ENCODE peak calls at places on chromosomes 13 and 19, in seven cellular contexts. O is transverse colon, S is tibial nerve, N is BE2C, R is Peyer's patch, D is mucosa of descending colon, H is colonic mucosa. K is an unnamed sample.

GRCh38 chr13:113084943-113085540 is 20.5 kb upstream of the F7 start:
- DNase-seq in H (no peak), D (no peak), R (no peak), O (no peak), N (no peak), S (no peak), K (no peak)

GRCh38 chr13:21734961-21735360 is 64.1 kb downstream of the FGF9 start:
- DNase-seq in N (no peak), S (no peak), H (no peak), R (peak; percentile 55), O (no peak), D (no peak), K (no peak)

GRCh38 chr13:99261040-99261439 is 2.9 kb upstream of the GPR18 start:
- DNase-seq in S (no peak), N (peak; percentile 39), D (no peak), H (no peak), O (no peak), R (no peak), K (no peak)

GRCh38 chr19:45646345-45646698 is 7.1 kb upstream of the EML2 start:
- DNase-seq in N (no peak), D (no peak), O (no peak), S (no peak), H (no peak), R (no peak), K (no peak)

GRCh38 chr19:2590630-2591399 is 111.7 kb downstream of the GNG7 start:
- DNase-seq in R (peak; percentile 26), N (no peak), S (no peak), O (no peak), D (no peak), H (no peak), K (no peak)

GRCh38 chr19:13420780-13421179 is 85.5 kb downstream of the CACNA1A start:
- DNase-seq in N (no peak), D (no peak), H (no peak), O (no peak), R (no peak), S (no peak), K (no peak)

GRCh38 chr13:113192902-113193301 is 15.6 kb downstream of the PCID2 start:
- DNase-seq in S (no peak), H (no peak), D (no peak), N (no peak), R (no peak), O (no peak), K (no peak)

GRCh38 chr19:397321-397720 is 11.6 kb downstream of the C2CD4C start:
- DNase-seq in D (no peak), N (no peak), H (no peak), O (no peak), S (no peak), R (no peak), K (no peak)

GRCh38 chr19:29404951-29405727 is 120.7 kb upstream of the VSTM2B start:
- DNase-seq in O (peak; percentile 9), S (no peak), D (no peak), R (no peak), H (peak; percentile 20), N (no peak), K (no peak)

GRCh38 chr13:38888309-38888708 is 102.3 kb downstream of the STOML3 start:
- DNase-seq in N (no peak), S (no peak), H (no peak), O (no peak), D (no peak), R (no peak), K (peak; percentile 49)

GRCh38 chr13:50425772-50426171 is 410.5 kb downstream of the KCNRG start:
- DNase-seq in S (no peak), D (no peak), R (no peak), H (no peak), N (no peak), O (no peak), K (no peak)

GRCh38 chr13:95457294-95457693 is 95.2 kb upstream of the CLDN10 start:
- DNase-seq in S (no peak), N (no peak), H (no peak), D (no peak), O (no peak), R (no peak), K (no peak)

GRCh38 chr13:105353654-105354053 is 1181.8 kb downstream of the EFNB2 start:
- DNase-seq in N (no peak), R (no peak), S (no peak), D (no peak), H (no peak), O (no peak), K (no peak)

GRCh38 chr13:97188207-97188606 is 33.9 kb upstream of the MBNL2 start:
- DNase-seq in H (no peak), R (no peak), S (no peak), O (no peak), N (no peak), D (no peak), K (no peak)

GRCh38 chr19:32363175-32363574 is 17.8 kb downstream of the ZNF507 start:
- DNase-seq in S (no peak), R (no peak), N (no peak), H (no peak), D (no peak), O (no peak), K (no peak)

GRCh38 chr19:39157275-39157996 is 31.9 kb downstream of the PAK4 start:
- DNase-seq in S (no peak), H (no peak), N (no peak), R (no peak), O (no peak), D (no peak), K (no peak)

GRCh38 chr13:24253520-24254150 is 55.7 kb upstream of the C1QTNF9 start:
- DNase-seq in H (no peak), R (no peak), O (no peak), N (no peak), S (no peak), D (no peak), K (no peak)

GRCh38 chr13:112444416-112445399 is 68.6 kb downstream of the SPACA7 start:
- DNase-seq in N (no peak), H (peak; percentile 14), S (no peak), O (no peak), R (peak; percentile 24), D (no peak), K (no peak)

GRCh38 chr13:61142506-61142905 is 273.1 kb downstream of the PCDH20 start:
- DNase-seq in N (no peak), D (no peak), R (no peak), O (no peak), S (no peak), H (no peak), K (no peak)

GRCh38 chr13:51643882-51644281 is 59.6 kb downstream of the WDFY2 start:
- DNase-seq in H (no peak), N (no peak), S (no peak), O (no peak), R (no peak), D (no peak), K (peak; percentile 93)

GRCh38 chr13:51645154-51645650 is 60.9 kb downstream of the WDFY2 start:
- DNase-seq in H (no peak), R (no peak), D (no peak), N (no peak), S (no peak), O (no peak), K (no peak)

GRCh38 chr13:51644649-51645048 is 60.4 kb downstream of the WDFY2 start:
- DNase-seq in R (no peak), N (no peak), O (no peak), H (no peak), S (no peak), D (no peak), K (no peak)

GRCh38 chr13:51646041-51646670 is 61.9 kb downstream of the WDFY2 start:
- DNase-seq in O (no peak), N (no peak), R (no peak), D (no peak), S (no peak), H (no peak), K (no peak)

GRCh38 chr13:51647067-51647466 is 62.8 kb downstream of the WDFY2 start:
- DNase-seq in N (no peak), H (no peak), D (no peak), S (no peak), R (no peak), O (no peak), K (no peak)
- H3K4me3 ChIP-seq in N (no peak overlapping the region), H (no peak overlapping the region), D (no peak overlapping the region), S (no peak overlapping the region), R (no peak overlapping the region), O (no peak overlapping the region), K (no peak overlapping the region)

GRCh38 chr19:16144216-16144581 is 714 bp downstream of the HSH2D start:
- DNase-seq in N (no peak), S (no peak), D (no peak), R (no peak), O (no peak), H (no peak), K (no peak)

GRCh38 chr19:16146112-16146511 is 2.6 kb downstream of the HSH2D start:
- DNase-seq in O (no peak), H (no peak), N (no peak), S (no peak), R (no peak), D (no peak), K (no peak)

GRCh38 chr19:16142032-16142580 is 1.4 kb upstream of the HSH2D start:
- DNase-seq in D (no peak), N (no peak), R (no peak), H (no peak), S (no peak), O (no peak), K (no peak)

GRCh38 chr19:16141043-16141442 is 2.4 kb upstream of the HSH2D start:
- DNase-seq in N (no peak), H (no peak), O (peak; percentile 61), R (peak; percentile 86), D (no peak), S (no peak), K (no peak)

DNA sequence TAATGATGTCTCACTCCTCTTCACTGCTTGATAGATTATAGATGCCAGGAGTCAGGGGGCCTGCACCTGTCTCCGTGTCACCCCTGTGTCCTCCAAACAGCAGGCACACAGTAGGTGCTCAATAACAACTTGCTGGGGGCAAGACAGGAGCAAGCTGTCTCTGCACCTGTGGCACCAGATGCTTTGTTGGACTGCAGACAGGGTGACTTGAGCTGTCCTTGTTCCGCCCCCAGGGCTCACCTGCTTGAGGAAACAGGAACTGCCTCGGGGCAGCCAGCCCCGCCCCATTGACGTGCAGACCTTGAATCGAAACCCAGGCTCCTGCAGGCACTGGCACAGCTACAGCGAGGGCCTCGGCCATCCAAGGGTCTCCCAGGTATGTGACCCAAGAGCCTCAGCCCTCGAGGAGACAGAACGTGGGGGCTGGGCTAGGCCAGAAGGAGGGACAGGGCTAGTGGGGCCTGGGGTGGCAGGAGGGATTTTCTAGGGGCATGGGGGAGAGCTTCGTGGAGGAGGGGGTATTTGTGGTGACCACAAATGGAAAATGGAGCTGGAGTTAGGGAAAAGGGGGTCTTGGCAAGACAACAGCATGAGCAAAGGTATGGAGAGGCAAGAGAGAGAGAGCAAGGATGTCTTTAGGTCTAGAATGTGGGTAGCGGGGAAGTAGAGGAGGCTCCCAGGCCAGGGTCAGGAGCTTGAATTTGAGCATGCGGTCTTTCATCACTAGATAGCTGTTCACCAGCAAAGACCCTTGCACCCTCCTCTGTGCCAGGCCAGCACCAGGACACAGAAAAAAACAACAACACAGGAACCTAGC is at the start of gene HSH2D:
- DNase-seq in O (peak; percentile 96), N (no peak), D (peak; percentile 92), R (peak; percentile 98), H (peak; percentile 92), S (no peak), K (peak; percentile 38)
- TF ChIP-seq CTCF in O (peak; percentile 10), N (no peak), D (no peak), R (no peak), H (no peak), S (no peak), K (no peak)

GRCh38 chr19:7558667-7559066 is 23.1 kb downstream of the PNPLA6 start:
- DNase-seq in D (no peak), H (no peak), S (no peak), O (no peak), R (no peak), N (no peak), K (no peak)
- H3K36me3 ChIP-seq in D (no peaks in the 10 kb centered on the region), H (peaks cover 4% of the 10 kb centered on the region), S (peaks cover 86% of the 10 kb centered on the region), O (peaks cover 36% of the 10 kb centered on the region), R (peaks cover 78% of the 10 kb centered on the region), N (peaks cover 10% of the 10 kb centered on the region), K (no peaks in the 10 kb centered on the region)

GRCh38 chr13:45658586-45659235 is 43.2 kb upstream of the ERICH6B start:
- DNase-seq in N (no peak), H (no peak), O (no peak), R (no peak), D (no peak), S (no peak), K (no peak)
- H3K4me3 ChIP-seq in N (no peak overlapping the region), H (no peak overlapping the region), O (no peak overlapping the region), R (no peak overlapping the region), D (no peak overlapping the region), S (no peak overlapping the region), K (no peak overlapping the region)

K was measured in kidney epithelial cell.